ENCODE peak calls at places on chromosomes 5 and 9, in nine cellular contexts. Z, B, L, V, M, C, X, Q and P are unnamed samples.

GRCh38 chr5:93078082-93079038 is 502.7 kb downstream of the NR2F1-AS1 start:
- DNase-seq in Z (peak), B (peak), L (peak), V (no peak), M (peak), C (no peak), X (no peak), Q (peak), P (peak)

GRCh38 chr9:88818495-88819201 is 172.6 kb upstream of the S1PR3 start:
- DNase-seq in Z (no peak), B (peak), L (peak), V (no peak), M (peak), C (no peak), X (no peak), Q (no peak), P (no peak)

GRCh38 chr5:93532370-93532769 is 48.6 kb downstream of the NR2F1-AS1 start:
- DNase-seq in Z (peak), B (peak), L (no peak), V (no peak), M (peak), C (no peak), X (no peak), Q (peak), P (no peak)

GRCh38 chr9:19583890-19584289 is 175.1 kb downstream of the ACER2 start:
- DNase-seq in Z (no peak), B (no peak), L (no peak), V (no peak), M (no peak), C (no peak), X (no peak), Q (no peak), P (no peak)

GRCh38 chr9:84170521-84171141 is 169.9 kb downstream of the SLC28A3 start:
- DNase-seq in Z (peak), B (peak), L (peak), V (no peak), M (peak), C (peak), X (no peak), Q (no peak), P (no peak)

GRCh38 chr5:146731909-146732659 is 146.5 kb downstream of the PPP2R2B start:
- DNase-seq in Z (no peak), B (peak), L (peak), V (no peak), M (peak), C (no peak), X (no peak), Q (no peak), P (no peak)

GRCh38 chr5:37701868-37702267 is 138.0 kb downstream of the GDNF start:
- DNase-seq in Z (no peak), B (no peak), L (no peak), V (no peak), M (no peak), C (no peak), X (no peak), Q (no peak), P (no peak)

GRCh38 chr9:136013524-136014034 is 52.4 kb upstream of the UBAC1 start:
- DNase-seq in Z (peak), B (no peak), L (no peak), V (no peak), M (no peak), C (no peak), X (no peak), Q (no peak), P (no peak)

GRCh38 chr9:83435301-83435700 is 102.9 kb downstream of the FRMD3 start:
- DNase-seq in Z (no peak), B (no peak), L (no peak), V (no peak), M (no peak), C (no peak), X (no peak), Q (no peak), P (no peak)

GRCh38 chr5:157219491-157220271 is 39.0 kb downstream of the ITK start:
- DNase-seq in Z (no peak), B (no peak), L (no peak), V (peak), M (no peak), C (no peak), X (no peak), Q (no peak), P (peak)

GRCh38 chr5:35083150-35083549 is 35.4 kb upstream of the AGXT2 start:
- DNase-seq in Z (no peak), B (no peak), L (no peak), V (no peak), M (no peak), C (no peak), X (no peak), Q (no peak), P (no peak)

GRCh38 chr5:61486476-61486875 is 154.4 kb downstream of the ZSWIM6 start:
- DNase-seq in Z (no peak), B (peak), L (no peak), V (no peak), M (no peak), C (no peak), X (no peak), Q (no peak), P (no peak)

GRCh38 chr5:134240421-134240962 is 14.6 kb upstream of the PPP2CA start:
- DNase-seq in Z (no peak), B (peak), L (no peak), V (no peak), M (peak), C (peak), X (no peak), Q (peak), P (peak)

GRCh38 chr9:98226516-98226915 is 28.9 kb downstream of the TBC1D2 start:
- DNase-seq in Z (no peak), B (no peak), L (no peak), V (no peak), M (no peak), C (no peak), X (no peak), Q (no peak), P (no peak)

GRCh38 chr9:124035001-124035650 is 23.6 kb downstream of the LHX2 start:
- DNase-seq in Z (no peak), B (no peak), L (no peak), V (no peak), M (no peak), C (no peak), X (no peak), Q (no peak), P (no peak)

GRCh38 chr5:36734422-36734821 is 128.0 kb downstream of the SLC1A3 start:
- DNase-seq in Z (no peak), B (no peak), L (no peak), V (no peak), M (peak), C (no peak), X (no peak), Q (no peak), P (no peak)

GRCh38 chr5:128237000-128237399 is 153.4 kb downstream of the SLC12A2 start:
- DNase-seq in Z (no peak), B (no peak), L (no peak), V (no peak), M (no peak), C (no peak), X (no peak), Q (no peak), P (no peak)

GRCh38 chr9:96486351-96487029 is 36.5 kb downstream of the HABP4 start:
- DNase-seq in Z (peak), B (peak), L (peak), V (no peak), M (peak), C (no peak), X (no peak), Q (no peak), P (no peak)

GRCh38 chr9:87793292-87793691 is 67.4 kb downstream of the CTSL start:
- DNase-seq in Z (no peak), B (peak), L (peak), V (no peak), M (peak), C (no peak), X (no peak), Q (no peak), P (no peak)

GRCh38 chr5:56814963-56815656 is at the start of gene MAP3K1:
- DNase-seq in Z (peak), B (peak), L (peak), V (peak), M (peak), C (peak), X (peak), Q (peak), P (peak)

GRCh38 chr9:93667006-93667405 is 90.6 kb downstream of the PHF2 start:
- DNase-seq in Z (no peak), B (no peak), L (no peak), V (no peak), M (no peak), C (no peak), X (no peak), Q (no peak), P (no peak)

GRCh38 chr5:179596421-179596820 is 27.1 kb downstream of the HNRNPH1 start:
- DNase-seq in Z (no peak), B (no peak), L (no peak), V (no peak), M (no peak), C (no peak), X (no peak), Q (no peak), P (no peak)

GRCh38 chr5:136032564-136032963 is 3.8 kb downstream of the TGFBI start:
- DNase-seq in Z (no peak), B (peak), L (peak), V (no peak), M (peak), C (no peak), X (no peak), Q (no peak), P (no peak)

GRCh38 chr9:100011062-100011681 is 87.6 kb downstream of the ERP44 start:
- DNase-seq in Z (no peak), B (peak), L (peak), V (peak), M (peak), C (peak), X (no peak), Q (no peak), P (peak)

GRCh38 chr9:92492781-92493401 is 10.6 kb upstream of the ASPN start:
- DNase-seq in Z (no peak), B (no peak), L (no peak), V (no peak), M (no peak), C (no peak), X (no peak), Q (no peak), P (no peak)

GRCh38 chr5:120479066-120479465 is 15.0 kb downstream of the PRR16 start:
- DNase-seq in Z (no peak), B (peak), L (no peak), V (no peak), M (peak), C (no peak), X (no peak), Q (no peak), P (no peak)

GRCh38 chr9:83281306-83282255 is 218.6 kb upstream of the RASEF start:
- DNase-seq in Z (peak), B (peak), L (peak), V (no peak), M (peak), C (no peak), X (no peak), Q (peak), P (no peak)

GRCh38 chr9:108099854-108100253 is 610.3 kb upstream of the KLF4 start:
- DNase-seq in Z (no peak), B (no peak), L (no peak), V (no peak), M (peak), C (no peak), X (no peak), Q (no peak), P (no peak)

GRCh38 chr5:155850411-155850810 is 476.6 kb upstream of the SGCD start:
- DNase-seq in Z (no peak), B (no peak), L (no peak), V (no peak), M (no peak), C (no peak), X (no peak), Q (no peak), P (no peak)